ENCODE peak calls at places on chromosomes 11 and 22, in eight cellular contexts. T is upper lobe of right lung; Y is neural crest cell; O is stimulated activated CD4-positive, alpha-beta T cell treated with anti-CD3 and anti-CD28 coated beads, Interleukin-15, amount 100 ng/mL, for 1 hour; N is activated CD4-positive, alpha-beta T cell treated with anti-CD3 and anti-CD28 coated beads, Interleukin-2, amount 50 U/mL, for 4 hours; C is cortex of kidney; X is globus pallidus; Z is left cardiac atrium. L is an unnamed sample.

GRCh38 chr22:32583921-32584335 is 109.3 kb downstream of the FBXO7 start:
- DNase-seq in T (no peak), X (no peak), Z (no peak), Y (no peak), O (no peak), C (no peak), N (no peak), L (no peak)

GRCh38 chr11:63841554-63841953 is 2.6 kb downstream of the MARK2 start:
- DNase-seq in X (no peak), N (no peak), T (peak; percentile 72), Y (no peak), O (no peak), C (no peak), Z (no peak), L (no peak)

GRCh38 chr11:57434640-57435546 is 8.0 kb upstream of the SLC43A3 start:
- DNase-seq in Z (no peak), Y (no peak), N (no peak), T (no peak), O (no peak), C (no peak), X (no peak), L (no peak)

GRCh38 chr11:9073826-9074225 is 17.6 kb downstream of the SCUBE2 start:
- DNase-seq in X (no peak), C (no peak), O (no peak), Y (no peak), T (no peak), N (no peak), Z (no peak), L (no peak)

GRCh38 chr11:81203876-81204275 is 1529.8 kb downstream of the FAM181B start:
- DNase-seq in O (no peak), X (no peak), Z (no peak), C (no peak), Y (no peak), N (no peak), T (no peak), L (no peak)

GRCh38 chr22:33013531-33014162 is 44.5 kb downstream of the SYN3 start:
- DNase-seq in N (no peak), T (no peak), X (no peak), Y (no peak), C (no peak), Z (no peak), O (no peak), L (no peak)

GRCh38 chr11:36024716-36025115 is 80.9 kb downstream of the LDLRAD3 start:
- DNase-seq in C (no peak), X (no peak), Z (no peak), O (no peak), N (no peak), T (no peak), Y (no peak), L (no peak)

GRCh38 chr11:86790073-86790727 is 10.1 kb upstream of the PRSS23 start:
- DNase-seq in T (no peak), Y (no peak), N (no peak), C (no peak), O (no peak), X (no peak), Z (no peak), L (no peak)

GRCh38 chr11:12088047-12088481 is 22.3 kb upstream of the MICAL2 start:
- DNase-seq in Z (peak; percentile 68), Y (no peak), X (peak; percentile 43), O (no peak), N (no peak), T (no peak), C (no peak), L (no peak)

GRCh38 chr11:123483058-123483457 is 53.0 kb downstream of the GRAMD1B start:
- DNase-seq in N (no peak), C (no peak), T (no peak), X (no peak), O (no peak), Y (no peak), Z (no peak), L (no peak)

GRCh38 chr11:116510886-116511650 is 261.7 kb downstream of the BUD13 start:
- DNase-seq in O (no peak), T (no peak), X (no peak), C (no peak), Y (no peak), N (no peak), Z (no peak), L (no peak)

GRCh38 chr11:118084247-118084646 is 2.5 kb downstream of the SMIM35 start:
- DNase-seq in Y (no peak), T (no peak), C (no peak), N (no peak), Z (no peak), O (no peak), X (peak; percentile 31), L (no peak)

GRCh38 chr11:67438121-67438902 is 830 bp upstream of the PTPRCAP start:
- DNase-seq in X (no peak), T (no peak), Y (no peak), C (no peak), Z (peak; percentile 34), O (peak; percentile 66), N (peak; percentile 72), L (peak; percentile 64)

GRCh38 chr11:74179234-74180126 is 8.4 kb downstream of the PPME1 start:
- DNase-seq in N (no peak), X (no peak), Y (no peak), C (no peak), O (no peak), Z (no peak), T (no peak), L (no peak)

GRCh38 chr11:10122337-10123197 is 171.5 kb downstream of the SBF2 start:
- DNase-seq in C (no peak), X (no peak), Y (no peak), Z (no peak), T (no peak), O (no peak), N (no peak), L (no peak)

GRCh38 chr22:27797793-27798525 is 3.6 kb downstream of the MN1 start:
- DNase-seq in O (no peak), Y (no peak), C (no peak), T (no peak), N (no peak), Z (peak; percentile 39), X (no peak), L (no peak)

GRCh38 chr11:69939551-69940245 is 120.5 kb upstream of the FGF3 start:
- DNase-seq in Y (no peak), O (no peak), T (peak; percentile 68), C (no peak), N (no peak), Z (peak; percentile 76), X (no peak), L (no peak)

GRCh38 chr11:62506413-62506940 is 40.1 kb downstream of the AHNAK start:
- DNase-seq in C (no peak), Z (no peak), N (no peak), O (no peak), X (no peak), Y (no peak), T (no peak), L (no peak)

GRCh38 chr11:11387201-11387600 is 34.2 kb upstream of the CSNK2A3 start:
- DNase-seq in Y (no peak), O (no peak), X (no peak), T (no peak), C (no peak), Z (no peak), N (no peak), L (no peak)

GRCh38 chr11:28836285-28837081 is 728.3 kb downstream of the METTL15 start:
- DNase-seq in C (no peak), T (no peak), N (no peak), Z (no peak), O (no peak), X (no peak), Y (no peak), L (no peak)